ENCODE peak calls at places on chromosomes 4 and X, in eight cellular contexts. One of them, this sample, is unnamed.

GRCh38 chr4:138438608-138439007 is 196.5 kb upstream of the SLC7A11 start:
- DNase-seq in endodermal cell: no peak
- DNase-seq in SJSA1: no peak
- DNase-seq in cardiac muscle cell: no peak
- DNase-seq in MG63: no peak
- DNase-seq in Karpas-422: no peak
- DNase-seq in stomach: no peak
- DNase-seq in OCI-LY7: no peak
- DNase-seq in this sample: no peak

GRCh38 chr4:83894831-83895230 is 358.9 kb downstream of the GPAT3 start:
- DNase-seq in endodermal cell: no peak
- DNase-seq in SJSA1: no peak
- DNase-seq in cardiac muscle cell: no peak
- DNase-seq in MG63: no peak
- DNase-seq in Karpas-422: no peak
- DNase-seq in stomach: no peak
- DNase-seq in OCI-LY7: no peak
- DNase-seq in this sample: no peak

GRCh38 chrX:132071260-132071659 is 48.2 kb downstream of the STK26 start:
- DNase-seq in endodermal cell: no peak
- DNase-seq in SJSA1: no peak
- DNase-seq in cardiac muscle cell: peak; percentile 26
- DNase-seq in MG63: no peak
- DNase-seq in Karpas-422: peak; percentile 51
- DNase-seq in stomach: no peak
- DNase-seq in OCI-LY7: peak; percentile 9
- DNase-seq in this sample: no peak

GRCh38 chr4:175998782-175999181 is 66.9 kb upstream of the WDR17 start:
- DNase-seq in endodermal cell: peak; percentile 83
- DNase-seq in SJSA1: no peak
- DNase-seq in cardiac muscle cell: no peak
- DNase-seq in MG63: no peak
- DNase-seq in Karpas-422: no peak
- DNase-seq in stomach: no peak
- DNase-seq in OCI-LY7: peak; percentile 16
- DNase-seq in this sample: no peak

GRCh38 chr4:57612279-57612678 is 502.1 kb upstream of the IGFBP7 start:
- DNase-seq in endodermal cell: no peak
- DNase-seq in SJSA1: no peak
- DNase-seq in cardiac muscle cell: no peak
- DNase-seq in MG63: no peak
- DNase-seq in Karpas-422: no peak
- DNase-seq in stomach: no peak
- DNase-seq in OCI-LY7: no peak
- DNase-seq in this sample: no peak

GRCh38 chrX:14398725-14399124 is 130.6 kb upstream of the GLRA2 start:
- DNase-seq in endodermal cell: no peak
- DNase-seq in SJSA1: no peak
- DNase-seq in cardiac muscle cell: no peak
- DNase-seq in MG63: no peak
- DNase-seq in Karpas-422: no peak
- DNase-seq in stomach: no peak
- DNase-seq in OCI-LY7: no peak
- DNase-seq in this sample: peak; percentile 4

GRCh38 chr4:128427832-128428366 is 140.3 kb upstream of the PGRMC2 start:
- DNase-seq in endodermal cell: peak; percentile 55
- DNase-seq in SJSA1: peak; percentile 80
- DNase-seq in cardiac muscle cell: peak; percentile 85
- DNase-seq in MG63: peak; percentile 25
- DNase-seq in Karpas-422: peak; percentile 91
- DNase-seq in stomach: peak; percentile 49
- DNase-seq in OCI-LY7: no peak
- DNase-seq in this sample: peak; percentile 50

GRCh38 chr4:98166025-98166730 is 22.9 kb upstream of the STPG2 start:
- DNase-seq in endodermal cell: no peak
- DNase-seq in SJSA1: no peak
- DNase-seq in cardiac muscle cell: peak; percentile 7
- DNase-seq in MG63: peak; percentile 56
- DNase-seq in Karpas-422: no peak
- DNase-seq in stomach: peak; percentile 86
- DNase-seq in OCI-LY7: no peak
- DNase-seq in this sample: no peak

GRCh38 chr4:114597410-114598115 is 1.0 kb upstream of the UGT8 start:
- DNase-seq in endodermal cell: peak; percentile 46
- DNase-seq in SJSA1: no peak
- DNase-seq in cardiac muscle cell: no peak
- DNase-seq in MG63: no peak
- DNase-seq in Karpas-422: no peak
- DNase-seq in stomach: peak; percentile 47
- DNase-seq in OCI-LY7: no peak
- DNase-seq in this sample: no peak

GRCh38 chr4:11632015-11632414 is 203.3 kb upstream of the HS3ST1 start:
- DNase-seq in endodermal cell: no peak
- DNase-seq in SJSA1: no peak
- DNase-seq in cardiac muscle cell: no peak
- DNase-seq in MG63: no peak
- DNase-seq in Karpas-422: no peak
- DNase-seq in stomach: no peak
- DNase-seq in OCI-LY7: no peak
- DNase-seq in this sample: no peak

GRCh38 chr4:16259531-16260246 is 33.4 kb upstream of the TAPT1 start:
- DNase-seq in endodermal cell: no peak
- DNase-seq in SJSA1: no peak
- DNase-seq in cardiac muscle cell: peak; percentile 80
- DNase-seq in MG63: no peak
- DNase-seq in Karpas-422: no peak
- DNase-seq in stomach: no peak
- DNase-seq in OCI-LY7: no peak
- DNase-seq in this sample: no peak

GRCh38 chrX:39613508-39613921 is 484.2 kb downstream of the BCOR start:
- DNase-seq in endodermal cell: peak; percentile 81
- DNase-seq in SJSA1: no peak
- DNase-seq in cardiac muscle cell: peak; percentile 28
- DNase-seq in MG63: peak; percentile 13
- DNase-seq in Karpas-422: no peak
- DNase-seq in stomach: no peak
- DNase-seq in OCI-LY7: peak; percentile 5
- DNase-seq in this sample: peak; percentile 4

GRCh38 chrX:129655547-129656248 is 942 bp upstream of the APLN start:
- DNase-seq in endodermal cell: peak; percentile 76
- DNase-seq in SJSA1: no peak
- DNase-seq in cardiac muscle cell: no peak
- DNase-seq in MG63: no peak
- DNase-seq in Karpas-422: peak; percentile 57
- DNase-seq in stomach: peak; percentile 22
- DNase-seq in OCI-LY7: peak; percentile 55
- DNase-seq in this sample: no peak

GRCh38 chrX:20951016-20951795 is 423.0 kb upstream of the CNKSR2 start:
- DNase-seq in endodermal cell: no peak
- DNase-seq in SJSA1: no peak
- DNase-seq in cardiac muscle cell: no peak
- DNase-seq in MG63: no peak
- DNase-seq in Karpas-422: no peak
- DNase-seq in stomach: no peak
- DNase-seq in OCI-LY7: no peak
- DNase-seq in this sample: peak; percentile 3

GRCh38 chr4:142331132-142331531 is 515.0 kb downstream of the INPP4B start:
- DNase-seq in endodermal cell: no peak
- DNase-seq in SJSA1: no peak
- DNase-seq in cardiac muscle cell: peak; percentile 15
- DNase-seq in MG63: no peak
- DNase-seq in Karpas-422: no peak
- DNase-seq in stomach: no peak
- DNase-seq in OCI-LY7: no peak
- DNase-seq in this sample: no peak

GRCh38 chr4:40822781-40823180 is 73.0 kb downstream of the NSUN7 start:
- DNase-seq in endodermal cell: no peak
- DNase-seq in SJSA1: no peak
- DNase-seq in cardiac muscle cell: no peak
- DNase-seq in MG63: no peak
- DNase-seq in Karpas-422: no peak
- DNase-seq in stomach: no peak
- DNase-seq in OCI-LY7: no peak
- DNase-seq in this sample: no peak
- H3K36me3 ChIP-seq in endodermal cell: peaks cover 55% of the 10 kb centered on the region
- H3K36me3 ChIP-seq in SJSA1: no peaks in the 10 kb centered on the region
- H3K36me3 ChIP-seq in cardiac muscle cell: no peaks in the 10 kb centered on the region
- H3K36me3 ChIP-seq in MG63: no peaks in the 10 kb centered on the region
- H3K36me3 ChIP-seq in Karpas-422: no peaks in the 10 kb centered on the region
- H3K36me3 ChIP-seq in stomach: peaks cover 93% of the 10 kb centered on the region
- H3K36me3 ChIP-seq in OCI-LY7: peaks cover 48% of the 10 kb centered on the region
- H3K36me3 ChIP-seq in this sample: no peaks in the 10 kb centered on the region

DNA sequence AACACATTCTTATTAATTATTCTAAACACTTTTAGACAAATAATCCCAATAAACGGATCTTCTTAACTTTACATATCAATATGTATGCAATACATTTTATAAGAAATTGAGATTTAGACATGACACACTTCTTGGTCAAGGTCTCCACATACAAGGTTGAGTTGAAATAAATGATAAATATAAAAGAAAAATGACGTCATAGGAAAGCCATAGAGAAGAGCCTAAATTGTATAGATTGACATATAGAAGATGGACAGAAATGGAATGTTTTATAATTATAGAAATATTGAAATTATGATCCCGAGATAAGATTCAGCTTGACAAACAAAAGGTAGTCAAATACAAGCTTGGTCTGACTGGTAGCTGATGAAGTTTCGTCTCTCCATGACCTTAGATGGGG is 87.4 kb downstream of the RNF150 start:
- DNase-seq in endodermal cell: no peak
- DNase-seq in SJSA1: no peak
- DNase-seq in cardiac muscle cell: no peak
- DNase-seq in MG63: no peak
- DNase-seq in Karpas-422: no peak
- DNase-seq in stomach: no peak
- DNase-seq in OCI-LY7: no peak
- DNase-seq in this sample: no peak
- H3K36me3 ChIP-seq in endodermal cell: no peaks in the 10 kb centered on the region
- H3K36me3 ChIP-seq in SJSA1: no peaks in the 10 kb centered on the region
- H3K36me3 ChIP-seq in cardiac muscle cell: no peaks in the 10 kb centered on the region
- H3K36me3 ChIP-seq in MG63: no peaks in the 10 kb centered on the region
- H3K36me3 ChIP-seq in Karpas-422: no peaks in the 10 kb centered on the region
- H3K36me3 ChIP-seq in stomach: no peaks in the 10 kb centered on the region
- H3K36me3 ChIP-seq in OCI-LY7: no peaks in the 10 kb centered on the region
- H3K36me3 ChIP-seq in this sample: no peaks in the 10 kb centered on the region

GRCh38 chr4:87037921-87038320 is 103.1 kb downstream of the AFF1 start:
- DNase-seq in endodermal cell: no peak
- DNase-seq in SJSA1: no peak
- DNase-seq in cardiac muscle cell: no peak
- DNase-seq in MG63: no peak
- DNase-seq in Karpas-422: no peak
- DNase-seq in stomach: no peak
- DNase-seq in OCI-LY7: peak; percentile 16
- DNase-seq in this sample: no peak

GRCh38 chr4:87033902-87034301 is 99.1 kb downstream of the AFF1 start:
- DNase-seq in endodermal cell: peak; percentile 81
- DNase-seq in SJSA1: no peak
- DNase-seq in cardiac muscle cell: no peak
- DNase-seq in MG63: no peak
- DNase-seq in Karpas-422: no peak
- DNase-seq in stomach: no peak
- DNase-seq in OCI-LY7: no peak
- DNase-seq in this sample: no peak

GRCh38 chr4:87034527-87034926 is 99.7 kb downstream of the AFF1 start:
- DNase-seq in endodermal cell: no peak
- DNase-seq in SJSA1: no peak
- DNase-seq in cardiac muscle cell: no peak
- DNase-seq in MG63: no peak
- DNase-seq in Karpas-422: no peak
- DNase-seq in stomach: no peak
- DNase-seq in OCI-LY7: no peak
- DNase-seq in this sample: no peak

GRCh38 chr4:87036713-87037112 is 101.9 kb downstream of the AFF1 start:
- DNase-seq in endodermal cell: no peak
- DNase-seq in SJSA1: no peak
- DNase-seq in cardiac muscle cell: no peak
- DNase-seq in MG63: no peak
- DNase-seq in Karpas-422: no peak
- DNase-seq in stomach: no peak
- DNase-seq in OCI-LY7: no peak
- DNase-seq in this sample: no peak

DNA sequence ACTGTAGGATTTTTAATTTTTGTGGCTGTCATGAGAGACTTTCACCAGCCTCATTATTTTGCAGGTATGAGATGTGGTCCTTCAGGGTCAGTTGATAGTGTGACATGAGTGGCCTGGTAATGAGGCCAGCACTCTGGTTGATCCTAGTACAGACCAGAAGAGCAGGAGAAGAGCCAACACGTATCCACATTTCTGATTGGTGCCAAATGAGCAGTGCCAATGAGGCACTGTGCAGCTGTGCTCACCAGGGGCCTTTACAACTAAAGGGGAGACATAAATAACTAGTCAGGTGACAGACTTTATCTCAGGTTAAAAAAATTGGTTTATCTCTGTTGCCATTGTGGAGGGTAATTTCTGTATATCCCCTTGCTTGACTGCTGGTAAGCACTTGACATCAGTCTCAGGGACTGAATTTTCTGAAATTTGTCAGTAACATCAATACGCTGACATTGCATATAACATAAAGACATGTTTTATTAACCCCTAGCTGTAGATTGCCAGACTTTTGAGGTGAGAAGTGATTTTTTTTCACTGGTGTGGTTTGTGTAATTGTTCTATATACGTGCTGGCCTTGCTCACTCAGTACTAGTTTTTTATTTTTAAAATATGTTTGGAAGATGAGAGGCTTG is 101.2 kb downstream of the AFF1 start:
- DNase-seq in endodermal cell: no peak
- DNase-seq in SJSA1: no peak
- DNase-seq in cardiac muscle cell: no peak
- DNase-seq in MG63: no peak
- DNase-seq in Karpas-422: no peak
- DNase-seq in stomach: no peak
- DNase-seq in OCI-LY7: peak; percentile 21
- DNase-seq in this sample: no peak
- H3K36me3 ChIP-seq in endodermal cell: no peaks in the 10 kb centered on the region
- H3K36me3 ChIP-seq in SJSA1: peaks cover 3% of the 10 kb centered on the region
- H3K36me3 ChIP-seq in cardiac muscle cell: no peaks in the 10 kb centered on the region
- H3K36me3 ChIP-seq in MG63: no peaks in the 10 kb centered on the region
- H3K36me3 ChIP-seq in Karpas-422: no peaks in the 10 kb centered on the region
- H3K36me3 ChIP-seq in stomach: no peaks in the 10 kb centered on the region
- H3K36me3 ChIP-seq in OCI-LY7: no peaks in the 10 kb centered on the region
- H3K36me3 ChIP-seq in this sample: no peaks in the 10 kb centered on the region

GRCh38 chrX:71291381-71291780 is 7.9 kb downstream of the NONO start:
- DNase-seq in endodermal cell: no peak
- DNase-seq in SJSA1: no peak
- DNase-seq in cardiac muscle cell: peak; percentile 34
- DNase-seq in MG63: no peak
- DNase-seq in Karpas-422: no peak
- DNase-seq in stomach: no peak
- DNase-seq in OCI-LY7: no peak
- DNase-seq in this sample: no peak
- H3K36me3 ChIP-seq in endodermal cell: peaks cover 60% of the 10 kb centered on the region
- H3K36me3 ChIP-seq in SJSA1: peaks cover 83% of the 10 kb centered on the region
- H3K36me3 ChIP-seq in cardiac muscle cell: peaks cover 33% of the 10 kb centered on the region
- H3K36me3 ChIP-seq in MG63: peaks cover 68% of the 10 kb centered on the region
- H3K36me3 ChIP-seq in Karpas-422: peaks cover 44% of the 10 kb centered on the region
- H3K36me3 ChIP-seq in stomach: peaks cover 59% of the 10 kb centered on the region
- H3K36me3 ChIP-seq in OCI-LY7: peaks cover 88% of the 10 kb centered on the region
- H3K36me3 ChIP-seq in this sample: no peaks in the 10 kb centered on the region

This sample was measured in prostate gland.